ENCODE peak calls at places on chromosomes 11 and 22, in four cellular contexts. G is fibroblast of lung, X is transverse colon, S is H7. R is an unnamed sample.

GRCh38 chr11:69084371-69084770 is 35.6 kb downstream of the TPCN2 start:
- DNase-seq in G (no peak), S (no peak), X (no peak), R (no peak)

GRCh38 chr11:7927635-7928034 is 3.4 kb downstream of the OR10A6 start:
- DNase-seq in G (no peak), S (no peak), X (no peak), R (no peak)

GRCh38 chr11:103529217-103529684 is 420.0 kb downstream of the DYNC2H1 start:
- DNase-seq in G (peak; percentile 88), S (no peak), X (no peak), R (peak; percentile 57)

GRCh38 chr22:49992921-49993648 is 19.5 kb downstream of the IL17REL start:
- DNase-seq in S (peak; percentile 91), G (peak; percentile 23), X (peak; percentile 83), R (no peak)

GRCh38 chr11:71284525-71285092 is 32.2 kb upstream of the SHANK2 start:
- DNase-seq in X (peak; percentile 55), G (no peak), S (no peak), R (no peak)

GRCh38 chr11:127818625-127819024 is 768.7 kb downstream of the ETS1 start:
- DNase-seq in S (no peak), G (no peak), X (no peak), R (no peak)

GRCh38 chr11:93542753-93543246 is 391 bp downstream of the SMCO4 start:
- DNase-seq in G (no peak), S (peak; percentile 85), X (peak; percentile 55), R (no peak)

GRCh38 chr11:65425105-65425970 is 2.7 kb downstream of the NEAT1 start:
- DNase-seq in X (peak; percentile 69), S (peak; percentile 50), G (peak; percentile 83), R (no peak)

GRCh38 chr11:8006349-8006977 is 19.3 kb downstream of the EIF3F start:
- DNase-seq in G (peak; percentile 53), X (peak; percentile 54), S (peak; percentile 77), R (peak; percentile 21)

GRCh38 chr22:20298803-20299735 is 20.8 kb downstream of the DGCR6L start:
- DNase-seq in X (peak; percentile 90), S (peak; percentile 98), G (peak; percentile 76), R (no peak)

GRCh38 chr11:100525197-100525596 is 161.9 kb upstream of the ARHGAP42 start:
- DNase-seq in G (no peak), X (no peak), S (no peak), R (no peak)

GRCh38 chr22:47627561-47628253 is 865.3 kb downstream of the TBC1D22A start:
- DNase-seq in G (no peak), S (no peak), X (no peak), R (no peak)

GRCh38 chr22:46626911-46627805 is 7.0 kb downstream of the GRAMD4 start:
- DNase-seq in S (peak; percentile 99), G (no peak), X (no peak), R (no peak)

GRCh38 chr11:33461726-33462125 is 204.5 kb downstream of the HIPK3 start:
- DNase-seq in G (no peak), S (no peak), X (no peak), R (no peak)

GRCh38 chr22:20619042-20619892 is 111.9 kb downstream of the MED15 start:
- DNase-seq in X (no peak), S (no peak), G (no peak), R (no peak)

GRCh38 chr11:62556102-62556871 is 9.7 kb upstream of the AHNAK start:
- DNase-seq in S (peak; percentile 89), G (peak; percentile 92), X (peak; percentile 90), R (peak; percentile 70)

GRCh38 chr11:125638315-125638714 is 13.4 kb downstream of the CHEK1 start:
- DNase-seq in S (no peak), G (no peak), X (no peak), R (no peak)

GRCh38 chr11:10567466-10567865 is 999 bp downstream of the LYVE1 start:
- DNase-seq in X (no peak), S (no peak), G (no peak), R (no peak)

GRCh38 chr11:36311926-36312592 is 16.0 kb downstream of the PRR5L start:
- DNase-seq in X (no peak), G (peak; percentile 52), S (no peak), R (no peak)

GRCh38 chr11:96014234-96014633 is 90.3 kb upstream of the MTMR2 start:
- DNase-seq in G (peak; percentile 74), X (no peak), S (peak; percentile 13), R (no peak)

GRCh38 chr11:10032991-10033390 is 261.0 kb downstream of the SBF2 start:
- DNase-seq in S (no peak), G (peak; percentile 52), X (no peak), R (no peak)

GRCh38 chr11:110896358-110896757 is 184.1 kb upstream of the ARHGAP20 start:
- DNase-seq in S (no peak), G (peak; percentile 93), X (no peak), R (no peak)

GRCh38 chr11:66314186-66314501 is 2.7 kb downstream of the CD248 start:
- DNase-seq in G (no peak), S (no peak), X (no peak), R (no peak)

GRCh38 chr11:19933132-19933735 is 220.6 kb downstream of the NAV2 start:
- DNase-seq in X (no peak), G (no peak), S (no peak), R (no peak)

GRCh38 chr11:13009476-13009920 is 382 bp downstream of the RASSF10 start:
- DNase-seq in G (peak; percentile 29), X (no peak), S (no peak), R (no peak)

GRCh38 chr11:36312593-36312990 is 16.5 kb downstream of the PRR5L start:
- DNase-seq in G (peak; percentile 89), X (no peak), S (no peak), R (no peak)

GRCh38 chr11:103547691-103548090 is 438.5 kb downstream of the DYNC2H1 start:
- DNase-seq in G (no peak), S (no peak), X (no peak), R (no peak)

GRCh38 chr11:13098067-13098466 is 89.0 kb downstream of the RASSF10 start:
- DNase-seq in S (peak; percentile 29), G (no peak), X (no peak), R (no peak)

GRCh38 chr22:22728382-22728781 is 84.0 kb downstream of the GGTLC2 start:
- DNase-seq in X (no peak), S (no peak), G (no peak), R (no peak)

GRCh38 chr11:72642815-72643511 is 31.3 kb downstream of the PDE2A start:
- DNase-seq in S (peak; percentile 97), G (peak; percentile 39), X (peak; percentile 63), R (no peak)

GRCh38 chr11:89487016-89487415 is 4.2 kb downstream of the NOX4 start:
- DNase-seq in X (no peak), G (peak; percentile 71), S (no peak), R (peak; percentile 3)

GRCh38 chr11:13277719-13278619 is at the start of gene BMAL1:
- DNase-seq in G (peak; percentile 8), X (peak; percentile 69), S (peak; percentile 72), R (no peak)

GRCh38 chr11:79794484-79795393 is 353.9 kb upstream of the TENM4 start:
- DNase-seq in S (peak; percentile 9), X (no peak), G (no peak), R (no peak)

GRCh38 chr22:17012267-17012666 is 4.2 kb upstream of the GAB4 start:
- DNase-seq in G (no peak), X (no peak), S (peak; percentile 11), R (no peak)

GRCh38 chr22:44196731-44197131 is 16.0 kb downstream of the PARVG start:
- DNase-seq in G (no peak), S (peak; percentile 44), X (no peak), R (no peak)

GRCh38 chr22:44193537-44193896 is 12.8 kb downstream of the PARVG start:
- DNase-seq in S (no peak), G (no peak), X (no peak), R (no peak)

GRCh38 chr22:44194569-44194968 is 13.8 kb downstream of the PARVG start:
- DNase-seq in X (no peak), G (no peak), S (no peak), R (no peak)

GRCh38 chr22:44196241-44196640 is 15.5 kb downstream of the PARVG start:
- DNase-seq in G (no peak), X (no peak), S (no peak), R (no peak)

GRCh38 chr22:44195189-44195871 is 14.6 kb downstream of the PARVG start:
- DNase-seq in X (no peak), S (no peak), G (no peak), R (no peak)
- H3K4me3 ChIP-seq in X (no peak overlapping the region), S (no peak overlapping the region), G (no peak overlapping the region), R (no peak overlapping the region)

DNA sequence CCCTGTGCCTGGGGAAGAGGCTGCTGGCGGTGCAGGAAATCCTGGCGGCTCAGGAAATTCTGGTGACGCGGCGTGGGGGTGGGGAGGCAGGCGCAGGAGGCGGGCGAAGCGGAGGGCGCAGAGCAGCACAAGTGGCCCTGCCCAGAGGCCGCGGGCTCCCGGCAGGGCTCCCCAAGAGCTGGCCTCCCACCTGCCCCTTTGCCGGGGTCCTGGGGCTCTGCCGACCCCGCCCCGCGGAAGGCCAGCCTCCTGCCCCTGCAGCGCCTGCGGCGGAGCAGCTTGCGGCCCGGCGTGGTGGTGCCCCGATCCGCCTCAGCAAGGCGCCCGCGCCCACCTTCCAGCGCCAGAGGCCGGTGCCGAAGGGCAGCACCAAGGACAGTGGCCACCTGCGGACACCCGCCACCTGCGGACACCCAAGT is 100.2 kb upstream of the OR4C13 start:
- DNase-seq in S (no peak), G (no peak), X (no peak), R (no peak)
- H3K4me3 ChIP-seq in S (no peak overlapping the region), G (no peak overlapping the region), X (no peak overlapping the region), R (no peak overlapping the region)

GRCh38 chr11:31809543-31809856 is 1.6 kb downstream of the PAX6 start:
- DNase-seq in X (no peak), S (no peak), G (peak; percentile 23), R (no peak)
- H3K4me3 ChIP-seq in X (peak overlapping the region; percentile 57), S (peak overlapping the region; percentile 39), G (no peak overlapping the region), R (peak overlapping the region; percentile 54)

DNA sequence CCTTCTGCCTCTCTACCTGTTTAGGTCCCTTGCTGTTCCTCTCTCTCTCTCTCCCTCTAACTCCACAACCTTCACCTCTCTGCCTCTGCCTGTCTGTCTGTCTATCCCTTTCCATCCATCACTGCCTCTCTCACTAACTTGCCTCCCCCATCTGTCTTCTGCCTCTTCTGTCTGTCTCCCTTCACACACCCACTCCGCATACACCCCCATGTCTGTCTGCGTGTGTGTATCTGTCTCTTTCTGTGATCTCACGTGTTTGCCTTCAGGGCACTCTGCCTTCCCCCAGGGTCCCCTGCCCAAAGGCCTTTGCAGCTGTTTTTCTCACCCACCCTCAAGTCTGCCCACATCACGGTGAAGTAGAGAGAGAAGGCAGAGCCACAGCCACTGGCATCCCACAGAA is 7.9 kb downstream of the RTN4RL2 start:
- DNase-seq in X (no peak), G (no peak), S (no peak), R (no peak)
- H3K4me3 ChIP-seq in X (no peak overlapping the region), G (no peak overlapping the region), S (no peak overlapping the region), R (no peak overlapping the region)

GRCh38 chr11:22193348-22194051 is 615 bp downstream of the ANO5 start:
- DNase-seq in G (peak; percentile 21), S (peak; percentile 55), X (peak; percentile 14), R (no peak)

GRCh38 chr11:22192289-22192641 is 620 bp upstream of the ANO5 start:
- DNase-seq in X (peak; percentile 43), S (peak; percentile 57), G (peak; percentile 0), R (no peak)

GRCh38 chr11:22194907-22195306 is 2.0 kb downstream of the ANO5 start:
- DNase-seq in X (no peak), G (no peak), S (no peak), R (no peak)

GRCh38 chr11:22190827-22191463 is 1.9 kb upstream of the ANO5 start:
- DNase-seq in G (no peak), S (no peak), X (no peak), R (no peak)

GRCh38 chr11:22192642-22193347 is at the start of gene ANO5:
- DNase-seq in S (peak; percentile 88), G (peak; percentile 17), X (peak; percentile 74), R (no peak)
- H3K4me3 ChIP-seq in S (peak within 1 kb of the TSS; percentile 86), G (peak within 1 kb of the TSS; percentile 26), X (peak within 1 kb of the TSS; percentile 91), R (peak within 1 kb of the TSS; percentile 3)

R was measured in AG04449.